ENCODE peak calls at places on chromosomes 11 and 22, in seven cellular contexts. L, V, T, Z, Y, J and U are unnamed samples.

GRCh38 chr22:44037519-44038370 is 13.6 kb downstream of the PARVB start:
- DNase-seq in L (no peak), V (no peak), T (no peak), Z (no peak), Y (no peak), J (no peak), U (no peak)

GRCh38 chr22:30290318-30290678 is 993 bp upstream of the CASTOR1 start:
- DNase-seq in L (no peak), V (no peak), T (no peak), Z (no peak), Y (no peak), J (peak; percentile 70), U (peak; percentile 43)

GRCh38 chr11:11975201-11976092 is 33.0 kb downstream of the DKK3 start:
- DNase-seq in L (no peak), V (no peak), T (no peak), Z (no peak), Y (no peak), J (no peak), U (no peak)

GRCh38 chr11:134554861-134555260 is 142.8 kb upstream of the B3GAT1 start:
- DNase-seq in L (no peak), V (no peak), T (no peak), Z (no peak), Y (no peak), J (no peak), U (no peak)

GRCh38 chr11:2223153-2223794 is 47.1 kb downstream of the ASCL2 start:
- DNase-seq in L (no peak), V (no peak), T (peak; percentile 62), Z (no peak), Y (no peak), J (no peak), U (no peak)

GRCh38 chr11:96324912-96325311 is 18.1 kb downstream of the MAML2 start:
- DNase-seq in L (no peak), V (no peak), T (no peak), Z (no peak), Y (no peak), J (no peak), U (no peak)

GRCh38 chr11:24375896-24376295 is 121.0 kb upstream of the LUZP2 start:
- DNase-seq in L (no peak), V (no peak), T (no peak), Z (no peak), Y (no peak), J (no peak), U (no peak)

GRCh38 chr11:105821781-105822180 is 200.3 kb downstream of the MSANTD4 start:
- DNase-seq in L (no peak), V (no peak), T (peak; percentile 72), Z (no peak), Y (no peak), J (no peak), U (no peak)

GRCh38 chr22:29917052-29917902 is 34.3 kb downstream of the MTMR3 start:
- DNase-seq in L (no peak), V (no peak), T (peak; percentile 21), Z (no peak), Y (no peak), J (no peak), U (no peak)

GRCh38 chr11:72409458-72409857 is 24.9 kb downstream of the CLPB start:
- DNase-seq in L (no peak), V (no peak), T (no peak), Z (no peak), Y (no peak), J (no peak), U (no peak)

GRCh38 chr11:7020183-7020917 is at the start of the genes NLRP14 and ZNF214:
- DNase-seq in L (no peak), V (peak; percentile 60), T (peak; percentile 98), Z (peak; percentile 98), Y (peak; percentile 50), J (peak; percentile 91), U (peak; percentile 63)

GRCh38 chr11:128856241-128856640 is 10.9 kb downstream of the KCNJ1 start:
- DNase-seq in L (no peak), V (no peak), T (no peak), Z (no peak), Y (no peak), J (no peak), U (no peak)

DNA sequence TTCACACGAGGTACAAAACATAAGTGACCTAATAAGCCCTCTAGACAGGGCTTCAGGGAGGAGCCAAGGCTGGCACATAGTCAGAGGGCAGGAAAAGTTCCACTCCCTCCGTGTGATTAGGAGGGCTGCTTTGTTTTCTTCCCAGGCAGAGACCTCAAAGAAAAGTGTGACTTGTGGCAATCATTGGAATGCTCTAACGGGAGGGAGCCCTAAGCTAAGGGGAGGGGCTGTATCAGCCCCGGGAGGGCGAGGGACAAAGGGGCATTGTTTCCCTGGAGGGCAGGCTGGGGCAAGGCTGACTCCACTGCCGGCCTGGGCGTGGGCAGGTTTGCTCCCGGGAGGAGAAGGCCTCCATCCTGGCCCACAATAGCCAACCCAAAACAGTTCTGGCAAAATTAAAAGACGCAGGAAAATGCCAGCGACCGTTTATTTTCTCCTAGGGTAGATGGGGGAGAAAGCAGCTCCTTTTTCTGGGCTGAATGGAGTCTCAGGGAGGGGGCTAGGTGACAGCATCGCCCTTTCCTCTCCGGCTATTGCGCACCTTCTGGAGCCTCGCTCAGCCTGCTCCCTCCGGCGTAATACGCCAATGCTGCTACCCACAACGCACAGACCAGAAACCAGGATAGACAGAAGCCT is 60.1 kb downstream of the ENDOD1 start:
- DNase-seq in L (no peak), V (no peak), T (peak; percentile 69), Z (peak; percentile 90), Y (no peak), J (peak; percentile 58), U (no peak)
- TF ChIP-seq CTCF in L (no peak), V (no peak), T (no peak), Z (no peak), Y (no peak), J (no peak), U (no peak)

DNA sequence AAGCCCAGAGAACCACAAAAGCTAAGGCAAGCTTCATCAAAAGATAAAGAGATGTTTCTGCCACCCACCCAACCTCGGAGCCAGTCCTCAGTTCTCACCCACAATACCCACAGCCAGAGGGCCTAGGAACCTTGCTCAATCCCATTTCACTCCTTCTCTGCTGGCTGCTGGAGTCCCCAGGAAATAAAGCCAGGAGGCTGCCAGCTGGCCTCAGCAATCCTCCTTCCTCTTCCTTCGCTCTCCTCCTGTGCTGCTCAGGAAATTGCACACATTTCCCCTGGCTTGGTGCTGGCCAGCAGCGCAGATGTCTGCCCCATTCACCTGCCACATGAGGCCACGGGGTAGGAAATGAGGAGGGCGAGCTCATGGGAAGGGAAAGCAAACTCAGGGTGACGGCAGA is 91.8 kb upstream of the LDLRAD3 start:
- DNase-seq in L (no peak), V (no peak), T (no peak), Z (no peak), Y (no peak), J (no peak), U (no peak)
- TF ChIP-seq CTCF in L (no peak), V (no peak), T (no peak), Z (no peak), Y (no peak), J (no peak), U (no peak)

DNA sequence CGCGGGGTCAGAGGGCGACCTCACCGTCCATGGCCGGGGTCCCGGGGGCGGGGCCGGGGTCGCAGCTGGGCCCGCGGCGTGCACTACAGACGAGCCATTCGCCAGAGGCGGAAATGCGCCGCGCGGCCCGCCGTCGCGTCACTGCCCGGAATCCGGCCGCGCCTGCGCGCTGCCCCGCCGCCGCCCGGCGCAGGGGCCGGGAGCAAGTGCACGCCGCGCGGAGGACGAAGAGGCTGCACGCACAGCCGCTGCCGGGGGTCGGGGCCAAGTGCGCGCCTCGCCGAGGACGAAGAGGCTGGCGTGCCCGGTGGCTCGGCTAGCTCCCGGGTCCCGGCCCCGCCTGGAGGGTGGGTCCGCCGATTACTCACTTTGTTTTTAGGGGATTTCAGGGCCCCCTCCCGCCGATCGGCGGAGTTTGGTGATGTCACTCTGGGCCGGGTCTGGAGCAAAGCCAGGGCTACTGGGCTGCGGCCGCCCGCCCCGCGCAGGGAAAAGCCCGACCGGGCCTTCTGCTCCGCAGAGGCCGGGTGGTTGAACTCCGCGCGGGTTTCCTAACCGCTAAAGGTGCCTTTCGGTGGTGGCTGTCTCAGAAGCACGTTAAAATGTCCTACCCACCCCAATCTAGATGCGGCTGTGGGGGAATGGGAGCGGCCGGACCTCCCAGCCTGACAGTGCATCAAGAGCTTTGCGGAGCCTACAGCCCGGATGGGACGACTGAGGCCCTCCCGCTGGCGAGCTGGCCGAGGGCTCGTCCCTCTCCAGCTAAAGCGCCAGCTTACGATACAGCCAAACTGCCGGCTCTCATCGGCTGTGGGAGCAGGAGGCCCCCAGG is at the start of gene RELA:
- DNase-seq in L (peak; percentile 91), V (peak; percentile 86), T (peak; percentile 95), Z (peak; percentile 97), Y (peak; percentile 95), J (peak; percentile 92), U (peak; percentile 95)
- TF ChIP-seq CTCF in L (no peak), V (no peak), T (no peak), Z (no peak), Y (no peak), J (peak; percentile 34), U (no peak)

DNA sequence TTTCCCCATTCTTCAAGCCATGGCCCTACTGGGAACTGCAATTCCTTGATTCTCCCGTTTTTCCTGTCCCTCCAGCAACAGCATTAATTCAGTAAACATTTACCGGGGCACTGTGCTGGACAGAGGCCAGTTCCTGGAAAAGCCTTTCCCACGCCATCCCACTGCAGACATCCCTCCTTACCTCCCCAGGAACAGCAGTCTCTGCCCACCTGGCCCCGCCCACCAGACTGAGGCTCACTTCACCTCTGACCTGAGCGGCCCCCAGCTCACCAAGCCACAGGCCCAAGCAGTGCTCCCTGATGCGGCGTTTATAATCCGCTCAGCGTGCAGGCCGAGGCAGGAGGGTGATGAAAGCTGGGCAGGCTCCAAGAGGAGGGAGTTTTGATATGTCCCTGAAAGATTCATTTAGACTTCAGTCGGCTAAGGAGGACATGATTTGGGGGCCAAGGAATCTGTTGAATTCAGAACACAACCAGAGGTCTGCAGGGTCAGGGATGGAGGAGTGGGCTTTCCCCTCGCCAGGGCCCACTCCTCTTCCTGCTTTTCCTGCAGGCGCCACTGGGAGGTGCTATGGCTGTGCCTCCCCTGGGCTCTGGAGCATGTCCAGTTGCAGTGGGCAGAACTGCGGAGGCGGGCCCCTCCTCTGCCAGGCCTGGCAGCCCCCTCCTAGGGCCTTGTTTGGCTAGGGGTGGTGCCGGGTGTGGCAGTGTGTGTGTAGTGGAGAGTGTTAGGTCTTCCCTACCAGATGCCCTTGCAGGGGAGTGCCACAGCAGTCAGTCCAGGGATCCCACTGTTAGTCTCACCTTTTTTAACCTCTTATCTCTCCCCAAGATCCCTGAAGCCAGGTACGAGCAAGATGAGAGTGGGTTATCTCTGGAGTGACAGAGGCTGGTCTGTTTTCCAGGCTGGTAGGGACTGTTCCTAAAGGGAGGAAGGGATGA is 1.4 kb upstream of the TAGLN start:
- DNase-seq in L (no peak), V (peak; percentile 49), T (peak; percentile 87), Z (peak; percentile 76), Y (no peak), J (peak; percentile 58), U (no peak)
- TF ChIP-seq CTCF in L (no peak), V (peak; percentile 63), T (peak; percentile 92), Z (peak; percentile 68), Y (peak; percentile 19), J (peak; percentile 48), U (peak; percentile 18)

GRCh38 chr11:22173532-22173931 is 19.4 kb upstream of the ANO5 start:
- DNase-seq in L (no peak), V (no peak), T (no peak), Z (no peak), Y (no peak), J (no peak), U (no peak)

DNA sequence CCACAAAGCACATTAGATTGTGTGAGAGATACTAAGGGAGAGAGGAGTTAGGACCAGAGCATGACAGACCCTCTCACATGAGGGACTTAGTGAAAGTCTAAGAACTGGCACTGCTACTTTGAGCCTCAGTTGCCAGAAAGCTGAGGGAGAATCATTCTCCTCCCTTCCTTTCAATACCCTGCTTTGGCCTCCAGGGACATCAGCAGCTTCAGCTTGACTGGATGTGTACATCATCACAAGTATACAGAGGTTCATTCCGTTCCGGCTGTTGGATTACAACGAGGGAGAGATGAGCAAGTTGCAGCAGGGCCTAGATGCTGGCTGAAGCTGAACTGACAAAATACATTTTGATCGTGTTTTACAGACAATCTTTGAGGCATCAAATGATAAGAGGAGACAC is 15.7 kb upstream of the ANO5 start:
- DNase-seq in L (no peak), V (no peak), T (peak; percentile 21), Z (no peak), Y (no peak), J (no peak), U (no peak)
- TF ChIP-seq CTCF in L (no peak), V (peak; percentile 33), T (peak; percentile 2), Z (peak; percentile 23), Y (peak; percentile 19), J (no peak), U (no peak)